ENCODE peak calls at places on chromosomes 7 and 10, in four cellular contexts. Z, U, F and N are unnamed samples.

GRCh38 chr7:1601956-1602355 is 32.1 kb upstream of the PSMG3 start:
- DNase-seq in U (no peak), F (no peak), Z (no peak), N (no peak)

GRCh38 chr7:5396999-5397656 is 26.5 kb downstream of the TNRC18 start:
- DNase-seq in Z (peak; percentile 98), F (peak; percentile 53), U (peak; percentile 71), N (peak; percentile 96)

GRCh38 chr10:92822060-92822634 is 26.2 kb upstream of the EXOC6 start:
- DNase-seq in F (peak; percentile 90), U (no peak), Z (no peak), N (peak; percentile 85)

GRCh38 chr7:15457959-15458955 is 103.6 kb downstream of the AGMO start:
- DNase-seq in Z (no peak), U (no peak), F (no peak), N (no peak)

GRCh38 chr10:112723876-112724275 is 226.2 kb upstream of the TCF7L2 start:
- DNase-seq in F (no peak), Z (no peak), U (no peak), N (no peak)

GRCh38 chr10:32417906-32418547 is 27.9 kb upstream of the CCDC7 start:
- DNase-seq in F (peak; percentile 89), U (peak; percentile 22), Z (no peak), N (no peak)

GRCh38 chr7:144517762-144518161 is 114.3 kb upstream of the NOBOX start:
- DNase-seq in F (no peak), Z (no peak), U (no peak), N (no peak)

GRCh38 chr10:77471069-77471536 is 166.5 kb downstream of the KCNMA1 start:
- DNase-seq in F (no peak), U (no peak), Z (no peak), N (no peak)

GRCh38 chr7:95545007-95545615 is 51.2 kb downstream of the PDK4 start:
- DNase-seq in U (peak; percentile 66), Z (no peak), F (peak; percentile 61), N (peak; percentile 39)

GRCh38 chr7:39741942-39742623 is 118.7 kb downstream of the RALA start:
- DNase-seq in U (no peak), Z (peak; percentile 82), F (peak; percentile 38), N (peak; percentile 67)

GRCh38 chr7:3673524-3673923 is 372.5 kb downstream of the SDK1 start:
- DNase-seq in F (peak; percentile 10), Z (peak; percentile 67), U (peak; percentile 49), N (peak; percentile 57)

GRCh38 chr7:128373588-128373987 is 12.1 kb upstream of the PRRT4 start:
- DNase-seq in Z (no peak), F (no peak), U (no peak), N (no peak)

GRCh38 chr7:112888781-112889180 is 98.6 kb upstream of the TMEM168 start:
- DNase-seq in F (no peak), Z (no peak), U (no peak), N (no peak)

GRCh38 chr10:117431160-117431559 is 55.9 kb upstream of the PDZD8 start:
- DNase-seq in Z (no peak), F (no peak), U (no peak), N (no peak)
- TF ChIP-seq CTCF in Z (no peak), F (no peak), U (no peak), N (peak; percentile 14)

GRCh38 chr7:116293633-116294032 is 83.3 kb downstream of the TES start:
- DNase-seq in U (no peak), Z (no peak), F (no peak), N (no peak)
- H3K27me3 ChIP-seq in U (no peaks in the 10 kb centered on the region), Z (no peaks in the 10 kb centered on the region), F (no peaks in the 10 kb centered on the region), N (no peaks in the 10 kb centered on the region)

GRCh38 chr10:100579691-100580090 is 43.9 kb downstream of the HIF1AN start:
- DNase-seq in U (no peak), F (no peak), Z (no peak), N (no peak)
- H3K36me3 ChIP-seq in U (no peaks in the 10 kb centered on the region), F (no peaks in the 10 kb centered on the region), Z (no peaks in the 10 kb centered on the region), N (no peaks in the 10 kb centered on the region)

DNA sequence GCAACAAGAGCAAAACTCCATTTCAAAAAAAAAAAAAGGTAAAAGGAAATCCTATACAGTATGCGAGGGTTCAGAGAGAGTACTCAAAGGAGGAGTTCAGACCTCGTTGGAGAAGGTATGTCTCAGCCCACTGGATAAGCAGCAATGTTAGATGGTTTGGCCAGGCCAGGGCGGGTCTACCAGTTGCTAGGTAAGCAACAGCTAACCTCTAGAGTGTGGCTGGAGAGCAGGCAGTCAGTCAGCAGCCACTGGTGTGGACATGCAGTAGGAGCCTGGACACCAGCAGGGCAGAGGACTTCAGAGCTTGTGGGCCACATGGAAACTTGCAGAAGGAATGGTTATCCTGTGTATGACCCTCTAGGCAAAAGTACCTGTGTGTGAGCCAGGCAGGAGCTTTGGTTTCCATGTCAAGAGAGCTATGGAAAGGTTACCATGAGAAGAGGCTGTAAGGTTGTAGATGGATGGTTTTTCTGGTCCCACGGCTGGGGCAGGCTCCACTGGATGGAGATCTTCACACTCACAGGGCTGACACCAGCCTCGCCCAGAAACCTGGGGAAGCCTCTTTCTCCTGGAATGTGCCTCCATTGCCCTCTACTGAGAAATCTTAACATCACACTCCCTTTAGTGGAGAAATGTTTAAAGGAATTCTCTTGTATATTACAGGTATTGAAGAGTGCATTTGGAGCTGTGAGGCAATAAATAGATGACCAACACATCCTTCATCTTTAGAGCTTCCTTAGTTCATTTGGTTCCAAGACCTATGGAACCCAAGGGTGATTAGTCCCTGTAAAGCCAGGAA is 63.6 kb downstream of the CCDC186 start:
- DNase-seq in F (no peak), Z (no peak), U (no peak), N (peak; percentile 69)
- TF ChIP-seq CTCF in F (no peak), Z (peak; percentile 9), U (peak; percentile 30), N (peak; percentile 64)

GRCh38 chr7:98091523-98091922 is 15.1 kb upstream of the LMTK2 start:
- DNase-seq in F (no peak), Z (no peak), U (no peak), N (no peak)
- H3K27me3 ChIP-seq in F (no peaks in the 10 kb centered on the region), Z (no peaks in the 10 kb centered on the region), U (no peaks in the 10 kb centered on the region), N (no peaks in the 10 kb centered on the region)

GRCh38 chr7:106257752-106258151 is 27.0 kb downstream of the NAMPT start:
- DNase-seq in F (no peak), U (peak; percentile 16), Z (no peak), N (no peak)

GRCh38 chr7:106254525-106255128 is 30.2 kb downstream of the NAMPT start:
- DNase-seq in F (no peak), U (no peak), Z (no peak), N (no peak)

GRCh38 chr7:106255246-106255645 is 29.5 kb downstream of the NAMPT start:
- DNase-seq in F (no peak), Z (no peak), U (no peak), N (no peak)

GRCh38 chr7:106258789-106259188 is 26.0 kb downstream of the NAMPT start:
- DNase-seq in Z (no peak), U (no peak), F (no peak), N (no peak)

DNA sequence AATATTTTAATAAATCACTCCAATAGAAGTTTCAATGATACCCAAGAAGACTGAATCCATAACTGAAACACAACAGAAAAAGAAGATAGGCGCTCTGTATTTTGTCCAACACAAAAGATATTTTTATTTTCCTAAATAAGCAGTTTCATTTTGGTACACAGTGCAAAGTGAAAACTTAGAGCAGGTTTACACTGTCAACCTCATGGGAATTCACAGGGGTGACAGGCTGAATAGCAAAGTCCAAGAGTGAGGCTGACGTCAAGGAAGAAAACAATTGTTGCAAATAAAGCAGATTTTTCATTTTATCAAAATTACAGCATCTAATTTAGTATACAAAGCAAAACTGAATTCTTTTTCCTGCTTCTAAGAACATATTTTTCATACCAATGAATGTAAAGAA is 28.6 kb downstream of the NAMPT start:
- DNase-seq in Z (no peak), F (no peak), U (no peak), N (no peak)
- H3K36me3 ChIP-seq in Z (peaks cover 99% of the 10 kb centered on the region), F (peaks cover 2% of the 10 kb centered on the region), U (peaks cover 10% of the 10 kb centered on the region), N (peaks cover 21% of the 10 kb centered on the region)

DNA sequence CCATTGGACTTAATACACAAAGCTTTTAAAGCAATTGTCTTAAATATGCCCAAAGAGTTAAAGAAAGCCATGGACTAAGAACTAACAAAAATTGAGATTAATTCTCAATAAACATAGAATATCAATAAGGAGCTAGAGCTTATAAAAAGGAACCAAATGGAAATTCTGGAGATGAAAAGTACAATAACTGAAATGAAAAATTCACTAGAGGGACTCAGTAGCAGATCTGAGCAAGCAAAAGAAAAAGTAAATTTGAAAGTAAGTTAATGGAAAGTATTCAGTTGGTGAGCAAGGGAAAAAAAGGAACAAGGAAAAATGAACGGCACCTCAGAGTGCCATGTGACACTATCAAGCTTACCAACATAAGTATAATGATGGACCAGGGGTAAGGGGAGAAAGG is 209.8 kb downstream of the FZD1 start:
- DNase-seq in Z (no peak), U (no peak), F (no peak), N (no peak)
- TF ChIP-seq CTCF in Z (no peak), U (no peak), F (no peak), N (no peak)

GRCh38 chr10:117218654-117219053 is 21.4 kb downstream of the KCNK18 start:
- DNase-seq in Z (peak; percentile 20), F (no peak), U (no peak), N (peak; percentile 32)
- H3K27me3 ChIP-seq in Z (peaks cover 26% of the 10 kb centered on the region), F (no peaks in the 10 kb centered on the region), U (no peaks in the 10 kb centered on the region), N (peaks cover 15% of the 10 kb centered on the region)

GRCh38 chr10:45441791-45442190 is 67.8 kb downstream of the ALOX5 start:
- DNase-seq in U (no peak), Z (peak; percentile 36), F (no peak), N (no peak)

GRCh38 chr10:45440511-45441062 is 66.6 kb downstream of the ALOX5 start:
- DNase-seq in U (no peak), F (no peak), Z (no peak), N (no peak)

GRCh38 chr10:45442251-45442650 is 68.2 kb downstream of the ALOX5 start:
- DNase-seq in Z (peak; percentile 45), F (no peak), U (no peak), N (no peak)

GRCh38 chr10:45439873-45440272 is 65.9 kb downstream of the ALOX5 start:
- DNase-seq in Z (peak; percentile 31), F (no peak), U (no peak), N (no peak)

GRCh38 chr10:45441239-45441638 is 67.2 kb downstream of the ALOX5 start:
- DNase-seq in U (no peak), F (no peak), Z (peak; percentile 46), N (no peak)
- H3K36me3 ChIP-seq in U (no peaks in the 10 kb centered on the region), F (no peaks in the 10 kb centered on the region), Z (no peaks in the 10 kb centered on the region), N (no peaks in the 10 kb centered on the region)